ENCODE peak calls at places on chromosome 20, in ten cellular contexts. P is ovary, Q is IMR-90, G is stomach, N is tibial nerve, V is esophagus squamous epithelium, D is transverse colon, R is adrenal gland, E is right lobe of liver, L is heart left ventricle. C is an unnamed sample. For H3K4me1, the result is how much of the 10 kb centered on the place peaks cover.

GRCh38 chr20:62898970-62899632 is 27.2 kb downstream of the DIDO1 start:
- DNase-seq in V (no peak), N (no peak), D (no peak), L (no peak), P (no peak), E (no peak), Q (no peak), R (no peak), G (no peak), C (no peak)

GRCh38 chr20:64035066-64035932 is 683 bp upstream of the C20orf204 start:
- DNase-seq in R (no peak), G (no peak), N (no peak), L (no peak), D (no peak), Q (no peak), P (no peak), V (no peak), E (no peak), C (no peak)

GRCh38 chr20:9886227-9886626 is 47.4 kb upstream of the PAK5 start:
- DNase-seq in N (no peak), P (no peak), L (no peak), Q (peak), E (no peak), G (no peak), D (no peak), V (no peak), R (no peak), C (no peak)

GRCh38 chr20:9040874-9041524 is 27.9 kb upstream of the PLCB4 start:
- DNase-seq in E (no peak), P (no peak), G (no peak), R (no peak), V (no peak), N (no peak), D (no peak), L (no peak), Q (peak), C (no peak)

GRCh38 chr20:23783447-23783846 is 32.7 kb upstream of the CST1 start:
- DNase-seq in G (no peak), V (no peak), R (no peak), D (no peak), E (no peak), Q (no peak), N (no peak), P (no peak), L (no peak), C (no peak)

GRCh38 chr20:33893314-33893713 is 82.2 kb downstream of the CHMP4B start:
- DNase-seq in G (no peak), V (no peak), Q (peak), R (no peak), D (no peak), N (no peak), L (no peak), P (no peak), E (no peak), C (no peak)

GRCh38 chr20:36308318-36308710 is 2.2 kb downstream of the DLGAP4 start:
- DNase-seq in G (no peak), E (no peak), V (no peak), N (no peak), L (no peak), R (no peak), D (no peak), P (no peak), Q (no peak), C (peak)

GRCh38 chr20:47392015-47392720 is 35.7 kb upstream of the ZMYND8 start:
- DNase-seq in N (no peak), V (no peak), E (no peak), R (peak), G (peak), Q (peak), P (no peak), L (no peak), D (no peak), C (no peak)

GRCh38 chr20:41133709-41134361 is 3.5 kb upstream of the PLCG1 start:
- DNase-seq in Q (peak), R (no peak), E (peak), V (no peak), D (peak), P (no peak), N (no peak), L (no peak), G (no peak), C (peak)

GRCh38 chr20:62088258-62089127 is 22.8 kb upstream of the TAF4 start:
- DNase-seq in E (no peak), G (no peak), V (no peak), P (no peak), L (no peak), Q (peak), R (peak), D (peak), N (no peak), C (no peak)

GRCh38 chr20:33561981-33562601 is 72.2 kb downstream of the CBFA2T2 start:
- DNase-seq in D (peak), V (no peak), P (peak), R (peak), E (peak), N (peak), Q (peak), L (peak), G (peak), C (peak)

GRCh38 chr20:62044671-62045070 is 21.0 kb downstream of the TAF4 start:
- DNase-seq in R (no peak), G (no peak), E (no peak), N (no peak), P (no peak), Q (no peak), D (no peak), V (no peak), L (no peak), C (no peak)

GRCh38 chr20:34262488-34263288 is 21.5 kb downstream of the ASIP start:
- DNase-seq in Q (peak), D (peak), L (peak), V (no peak), E (peak), G (peak), R (peak), N (no peak), P (peak), C (no peak)

GRCh38 chr20:35700625-35701148 is 1.5 kb downstream of the ROMO1 start:
- DNase-seq in D (no peak), P (no peak), V (no peak), L (no peak), R (no peak), G (peak), E (no peak), Q (no peak), N (no peak), C (no peak)

GRCh38 chr20:45433316-45433715 is 17.4 kb downstream of the PIGT start:
- DNase-seq in G (no peak), R (no peak), D (peak), V (no peak), P (no peak), E (no peak), L (peak), N (no peak), Q (peak), C (no peak)

GRCh38 chr20:45440424-45440823 is 24.5 kb downstream of the PIGT start:
- DNase-seq in Q (no peak), V (no peak), L (no peak), G (no peak), N (no peak), D (no peak), R (no peak), P (no peak), E (no peak), C (no peak)

GRCh38 chr20:45432294-45432693 is 16.4 kb downstream of the PIGT start:
- DNase-seq in P (no peak), G (no peak), D (no peak), E (no peak), R (no peak), V (no peak), Q (no peak), L (no peak), N (no peak), C (no peak)

GRCh38 chr20:45440891-45441685 is 25.1 kb downstream of the PIGT start:
- DNase-seq in R (no peak), L (no peak), G (no peak), P (no peak), E (no peak), N (no peak), V (no peak), D (no peak), Q (no peak), C (no peak)

DNA sequence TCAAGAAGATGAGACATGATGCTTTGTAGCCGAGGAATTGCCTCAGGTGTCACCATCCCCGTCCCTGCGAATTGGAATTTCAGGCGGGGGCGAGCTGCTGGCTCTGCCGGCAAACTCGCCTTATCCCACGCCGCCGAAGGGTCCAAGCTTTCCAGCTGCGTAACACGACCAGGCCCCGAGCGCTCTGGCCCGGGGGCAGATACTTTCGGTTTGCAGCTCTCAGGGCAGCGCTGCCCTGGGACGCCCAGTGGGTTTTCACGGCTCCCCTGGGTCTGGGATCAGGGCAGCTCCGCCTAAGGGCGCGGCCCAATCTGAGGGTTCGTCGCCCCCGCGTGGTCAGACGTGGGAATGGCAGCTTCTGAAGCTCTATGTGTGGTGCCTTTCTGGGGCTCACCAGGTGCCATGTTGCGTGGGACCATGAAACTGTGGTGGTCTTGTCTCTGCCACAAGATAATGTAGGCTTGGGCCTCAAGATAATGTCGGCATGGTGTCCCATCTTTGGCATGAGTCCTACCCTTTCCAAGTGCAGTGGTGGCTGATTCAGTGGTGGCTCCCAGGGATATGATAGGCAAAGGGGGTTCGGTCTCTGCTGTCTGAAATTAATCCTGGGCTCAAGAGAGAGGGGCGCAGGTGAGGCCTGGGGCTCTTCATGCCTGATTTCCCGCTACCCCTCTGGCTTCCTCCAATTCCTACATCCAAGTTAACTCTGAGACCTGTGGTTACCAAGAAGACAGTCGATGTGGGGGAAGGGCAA is 21.0 kb downstream of the PIGT start:
- DNase-seq in D (peak), E (peak), P (peak), N (peak), R (peak), L (peak), V (no peak), Q (peak), G (peak), C (no peak)
- TF ChIP-seq POLR2A in D (peak), E (no peak), P (peak), N (no peak), R (peak), L (peak), V (no peak), Q (peak), G (no peak), C (no peak)

DNA sequence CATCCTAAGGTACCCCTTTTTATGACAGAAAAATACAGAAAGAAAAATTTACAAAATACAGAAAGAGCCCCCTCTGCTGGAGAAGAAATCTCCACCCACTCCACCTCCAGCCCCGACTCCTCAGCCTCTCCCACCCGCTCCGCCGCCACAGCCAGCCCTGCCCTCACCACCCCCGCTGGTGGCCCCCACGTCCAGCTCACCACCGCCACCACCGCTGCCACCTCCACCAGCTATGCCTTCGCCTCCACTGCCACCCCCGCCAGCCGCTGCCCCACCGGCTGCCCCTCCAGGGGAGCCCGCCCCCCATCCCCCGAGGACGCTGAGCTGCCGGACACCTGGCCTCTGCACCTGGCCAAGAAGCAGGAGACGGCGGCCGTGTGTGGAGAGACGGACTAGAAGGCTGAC is 17.7 kb downstream of the WFDC2 start:
- DNase-seq in V (no peak), Q (no peak), R (no peak), D (no peak), E (no peak), P (no peak), G (no peak), L (no peak), N (no peak), C (no peak)
- H3K4me3 ChIP-seq in V (no peak), Q (no peak), R (no peak), D (no peak), E (no peak), P (no peak), G (no peak), L (no peak), N (no peak), C (no peak)

DNA sequence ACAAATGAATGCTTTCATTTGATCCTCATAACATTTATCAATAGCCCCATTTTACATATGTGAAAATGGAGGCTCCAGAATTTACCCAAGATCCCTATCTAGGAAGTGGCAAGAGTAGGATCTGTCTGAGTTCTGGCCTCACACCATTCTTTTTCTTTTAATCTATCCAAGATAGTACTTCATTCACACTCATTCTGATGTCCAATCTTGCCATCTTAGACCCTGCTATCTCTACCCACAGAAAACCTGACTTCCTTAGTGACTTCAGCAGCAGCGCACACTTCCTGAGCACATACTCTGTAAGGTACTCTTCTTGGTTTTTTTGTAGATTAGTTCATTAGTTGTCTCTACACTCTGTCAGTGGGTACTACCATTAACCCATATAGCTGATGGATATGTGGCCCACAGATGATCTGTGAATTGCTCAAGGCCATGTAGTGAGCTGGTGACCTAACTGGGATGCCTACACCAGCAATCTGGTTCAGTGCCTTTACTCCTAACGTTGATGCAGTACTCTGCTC is 36.3 kb downstream of the COX4I2 start:
- DNase-seq in D (no peak), G (no peak), N (no peak), L (no peak), R (no peak), E (no peak), P (no peak), V (no peak), Q (no peak), C (no peak)
- H3K4me1 ChIP-seq in D (under half), G (half or more), N (half or more), L (half or more), R (half or more), E (half or more), P (under half), V (half or more), Q (under half), C (half or more)

GRCh38 chr20:1466211-1467081 is at the start of gene NSFL1C:
- DNase-seq in L (peak), R (peak), V (peak), P (peak), E (peak), G (peak), D (peak), Q (peak), N (peak), C (peak)
- TF ChIP-seq POLR2A in L (peak), R (peak), V (no peak), P (peak), E (peak), G (no peak), D (peak), Q (peak), N (peak), C (no peak)

DNA sequence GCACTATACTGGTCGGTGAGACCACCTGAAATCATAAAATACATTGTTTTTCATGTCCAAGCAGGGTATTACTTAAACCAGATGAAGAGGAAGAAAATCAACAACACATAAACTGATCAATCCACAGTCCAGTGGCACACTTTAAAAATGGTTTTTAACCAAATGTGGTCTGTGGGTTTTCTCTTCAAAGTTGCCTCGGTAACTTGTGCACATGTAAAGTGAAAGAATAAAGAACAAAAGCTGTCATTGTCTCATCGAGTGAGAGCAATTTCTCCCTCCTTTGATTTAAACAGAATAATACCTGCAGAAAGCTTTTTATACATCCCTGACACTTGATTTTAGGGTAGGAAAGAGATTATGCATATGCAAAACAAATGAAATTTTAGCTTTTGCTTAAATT is 3.7 kb downstream of the FLRT3 start:
- DNase-seq in R (no peak), Q (no peak), N (no peak), E (no peak), P (no peak), D (no peak), L (no peak), V (no peak), G (no peak), C (no peak)
- H3K4me3 ChIP-seq in R (no peak), Q (no peak), N (peak), E (peak), P (no peak), D (peak), L (no peak), V (no peak), G (peak), C (peak)

DNA sequence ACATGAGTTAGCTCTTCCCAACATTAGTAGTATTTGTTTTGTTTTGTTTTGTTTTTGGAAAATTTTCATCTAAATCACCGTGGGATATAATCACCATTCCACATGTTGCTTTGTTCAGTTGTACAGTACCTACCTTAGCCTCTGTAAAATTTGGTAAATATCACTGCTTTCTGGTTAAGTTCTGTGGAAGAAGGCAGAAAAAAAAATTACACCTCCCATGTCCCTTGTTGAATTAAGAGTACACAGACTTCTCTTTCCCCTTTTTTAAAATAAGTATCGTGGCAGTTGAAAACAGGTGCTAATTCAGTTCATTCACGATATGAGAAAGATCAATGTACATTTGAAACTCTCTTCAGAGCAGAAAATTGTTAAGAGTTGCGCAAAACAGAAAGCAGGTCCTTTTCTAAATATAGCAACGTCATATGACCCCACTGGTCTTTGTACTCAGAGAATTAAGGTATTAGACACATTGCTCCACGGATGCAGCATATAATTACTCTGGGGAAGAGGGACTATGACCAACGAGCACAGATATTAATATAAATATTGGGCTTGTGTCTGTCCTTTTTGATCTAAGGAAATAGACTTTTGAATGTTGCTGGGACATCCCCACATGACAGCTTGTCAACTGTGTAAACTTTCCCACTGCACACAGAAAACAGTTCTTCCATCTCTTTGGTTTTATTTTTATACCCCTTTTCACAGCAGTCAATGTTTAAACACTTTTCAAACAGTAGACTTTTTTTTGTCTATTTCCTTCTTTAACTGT is 58.6 kb upstream of the ZNF217 start:
- DNase-seq in G (no peak), P (no peak), N (no peak), L (no peak), R (no peak), V (no peak), Q (peak), D (no peak), E (peak), C (no peak)
- H3K4me1 ChIP-seq in G (under half), P (under half), N (under half), L (under half), R (half or more), V (under half), Q (under half), D (under half), E (under half), C (under half)

C was measured in vagina.